ENCODE peak calls at places on chromosomes 4 and X, in seven cellular contexts. U is CD8-positive, alpha-beta memory T cell; H is transverse colon; O is left lung; L is heart right ventricle; Y is aorta; I is prostate gland. R is an unnamed sample.

GRCh38 chr4:123671633-123672404 is 275.2 kb downstream of the SPRY1 start:
- DNase-seq in U (no peak), H (no peak), O (no peak), L (no peak), Y (no peak), I (no peak), R (no peak)

GRCh38 chrX:118109065-118109464 is 7.5 kb downstream of the KLHL13 start:
- DNase-seq in U (no peak), H (no peak), O (no peak), L (no peak), Y (no peak), I (no peak), R (no peak)

GRCh38 chrX:79153348-79153747 is 8.9 kb downstream of the GPR174 start:
- DNase-seq in U (no peak), H (no peak), O (no peak), L (no peak), Y (no peak), I (no peak), R (no peak)

GRCh38 chr4:112284662-112285411 is 867 bp downstream of the TIFA start:
- DNase-seq in U (no peak), H (peak; percentile 27), O (no peak), L (no peak), Y (peak; percentile 45), I (peak; percentile 72), R (no peak)

GRCh38 chrX:38215141-38215540 is 5.5 kb downstream of the SRPX start:
- DNase-seq in U (no peak), H (no peak), O (no peak), L (no peak), Y (no peak), I (no peak), R (no peak)

GRCh38 chr4:186326391-186326790 is 60.4 kb downstream of the F11 start:
- DNase-seq in U (no peak), H (peak; percentile 9), O (no peak), L (no peak), Y (no peak), I (no peak), R (no peak)

GRCh38 chr4:185142911-185143595 is at the start of gene SLC25A4:
- DNase-seq in U (peak; percentile 92), H (peak; percentile 89), O (peak; percentile 90), L (peak; percentile 87), Y (peak; percentile 91), I (peak; percentile 83), R (peak; percentile 82)

GRCh38 chrX:134543201-134543797 is 83.3 kb downstream of the HPRT1 start:
- DNase-seq in U (no peak), H (no peak), O (no peak), L (no peak), Y (no peak), I (no peak), R (no peak)

GRCh38 chr4:181819951-181820350 is 423.3 kb upstream of the TENM3 start:
- DNase-seq in U (no peak), H (no peak), O (no peak), L (no peak), Y (no peak), I (no peak), R (no peak)

GRCh38 chr4:16785800-16786527 is 112.5 kb downstream of the LDB2 start:
- DNase-seq in U (no peak), H (no peak), O (no peak), L (no peak), Y (no peak), I (no peak), R (no peak)

GRCh38 chrX:103637604-103638338 is 9.0 kb downstream of the TCEAL1 start:
- DNase-seq in U (no peak), H (no peak), O (no peak), L (no peak), Y (no peak), I (no peak), R (no peak)

GRCh38 chr4:149203256-149204001 is 612.2 kb downstream of the IQCM start:
- DNase-seq in U (no peak), H (no peak), O (no peak), L (peak; percentile 77), Y (no peak), I (no peak), R (no peak)

GRCh38 chrX:120774611-120775010 is 101.1 kb downstream of the CT47B1 start:
- DNase-seq in U (no peak), H (no peak), O (no peak), L (no peak), Y (no peak), I (no peak), R (no peak)

GRCh38 chr4:32172086-32172485 is 1451.9 kb downstream of the PCDH7 start:
- DNase-seq in U (no peak), H (no peak), O (no peak), L (no peak), Y (no peak), I (no peak), R (no peak)

GRCh38 chrX:153459976-153460375 is 10.4 kb downstream of the HAUS7 start:
- DNase-seq in U (no peak), H (no peak), O (no peak), L (no peak), Y (no peak), I (no peak), R (no peak)

GRCh38 chrX:103773445-103773844 is 3.2 kb upstream of the PLP1 start:
- DNase-seq in U (no peak), H (no peak), O (no peak), L (no peak), Y (no peak), I (no peak), R (no peak)

GRCh38 chr4:117417856-117418255 is 332.5 kb upstream of the TRAM1L1 start:
- DNase-seq in U (no peak), H (no peak), O (no peak), L (no peak), Y (no peak), I (no peak), R (no peak)

GRCh38 chrX:121836000-121836399 is 788.6 kb downstream of the GLUD2 start:
- DNase-seq in U (no peak), H (no peak), O (no peak), L (no peak), Y (no peak), I (no peak), R (no peak)

GRCh38 chr4:818106-818921 is 7.6 kb downstream of the CPLX1 start:
- DNase-seq in U (peak; percentile 42), H (no peak), O (peak; percentile 81), L (no peak), Y (no peak), I (no peak), R (no peak)

GRCh38 chrX:16953606-16954211 is 7.3 kb downstream of the REPS2 start:
- DNase-seq in U (no peak), H (no peak), O (no peak), L (no peak), Y (no peak), I (no peak), R (no peak)

GRCh38 chr4:108540536-108540935 is 79.8 kb upstream of the RPL34 start:
- DNase-seq in U (no peak), H (no peak), O (no peak), L (no peak), Y (no peak), I (no peak), R (no peak)

GRCh38 chrX:153595387-153595786 is 3.6 kb downstream of the CCNQ start:
- DNase-seq in U (no peak), H (no peak), O (no peak), L (no peak), Y (no peak), I (no peak), R (no peak)

DNA sequence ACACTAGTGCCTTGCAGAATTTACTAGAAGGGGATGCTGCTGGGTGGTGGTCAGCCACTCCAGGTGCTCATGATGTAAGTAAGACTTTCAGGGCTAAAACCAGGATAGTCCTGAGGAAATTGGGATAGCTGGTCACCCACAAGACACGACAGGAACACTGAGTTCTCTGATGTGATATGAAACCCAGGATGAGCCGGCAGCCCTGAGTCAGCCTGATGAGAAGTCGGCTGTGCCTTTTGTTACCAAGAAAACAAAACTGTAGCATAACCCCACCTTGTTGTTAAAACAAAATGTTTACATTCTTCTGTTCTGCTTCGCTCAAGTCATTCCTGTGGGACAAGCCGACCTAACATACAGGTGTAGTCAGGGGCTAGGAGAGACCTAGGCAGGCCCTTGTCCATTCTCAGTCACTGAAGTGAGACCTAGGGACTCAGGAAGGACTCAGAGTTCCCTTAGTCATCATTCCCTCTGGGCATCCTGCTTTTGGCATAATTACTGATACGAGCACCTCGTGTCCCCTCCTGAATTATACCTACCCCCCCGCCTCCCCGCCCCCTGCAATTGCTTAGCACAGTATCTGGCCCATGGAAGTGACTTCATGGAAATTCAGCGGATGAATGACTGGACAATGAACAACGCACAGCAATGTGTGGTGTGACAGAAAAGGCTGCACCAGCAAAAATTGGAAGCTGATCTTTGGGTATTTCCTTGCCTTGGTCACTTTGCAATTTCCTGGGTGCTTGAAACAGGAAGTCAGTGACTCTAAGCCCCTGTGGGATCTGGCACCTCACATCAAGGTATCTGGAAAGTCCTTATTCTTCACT is 31.9 kb upstream of the TLR2 start:
- DNase-seq in U (no peak), H (no peak), O (no peak), L (no peak), Y (no peak), I (no peak), R (no peak)
- H3K27ac ChIP-seq in U (no peak overlapping the region), H (peak overlapping the region; percentile 32), O (peak overlapping the region; percentile 75), L (peak overlapping the region; percentile 51), Y (no peak overlapping the region), I (no peak overlapping the region), R (peak overlapping the region; percentile 34)

DNA sequence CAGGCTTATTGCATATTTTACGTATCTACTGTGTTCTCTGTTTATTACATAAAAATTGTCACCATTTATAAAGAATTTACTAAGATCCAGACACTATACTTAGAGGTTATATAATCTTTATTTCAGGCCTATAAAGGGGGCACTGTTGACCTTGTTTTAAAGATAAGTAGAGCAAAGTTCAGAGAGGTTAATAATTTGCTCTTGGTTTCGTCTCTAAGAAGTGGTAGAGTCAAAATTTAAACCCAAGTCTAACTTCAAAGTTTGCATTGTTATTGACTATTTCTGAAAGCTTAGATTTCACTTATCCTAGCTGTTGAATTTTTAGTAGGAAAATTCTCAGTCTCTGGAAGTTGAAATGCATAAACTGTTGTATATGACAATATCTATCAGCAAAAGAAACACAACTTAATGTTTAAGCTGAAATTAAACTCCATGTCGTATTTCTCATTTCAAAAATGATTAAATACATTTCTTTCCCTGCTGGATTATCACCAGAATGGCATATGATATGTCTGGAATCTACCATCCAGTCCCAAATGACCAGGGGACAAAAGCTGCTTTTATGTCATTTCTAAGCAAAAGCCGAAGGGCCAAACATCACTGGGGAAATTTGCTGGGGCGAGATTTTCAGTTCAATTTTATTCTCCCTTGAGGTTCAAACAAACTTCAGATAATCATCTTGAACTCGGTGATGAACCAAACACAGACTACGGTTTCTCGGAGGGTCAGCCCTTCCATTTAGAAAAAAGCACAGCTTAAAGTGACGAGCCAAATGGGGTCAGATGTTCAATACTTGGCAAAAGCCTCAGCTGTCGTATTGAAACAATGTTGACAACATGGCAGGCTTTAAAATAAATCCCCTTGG is 138.3 kb downstream of the SLC7A11 start:
- DNase-seq in U (no peak), H (no peak), O (no peak), L (no peak), Y (no peak), I (no peak), R (no peak)
- H3K4me3 ChIP-seq in U (no peak overlapping the region), H (no peak overlapping the region), O (no peak overlapping the region), L (no peak overlapping the region), Y (no peak overlapping the region), I (no peak overlapping the region), R (no peak overlapping the region)

GRCh38 chrX:19864736-19865135 is 22.7 kb downstream of the SH3KBP1 start:
- DNase-seq in U (no peak), H (no peak), O (peak; percentile 66), L (no peak), Y (no peak), I (no peak), R (no peak)
- H3K4me1 ChIP-seq in U (peaks cover 25% of the 10 kb centered on the region), H (peaks cover 3% of the 10 kb centered on the region), O (no peaks in the 10 kb centered on the region), L (peaks cover 73% of the 10 kb centered on the region), Y (peaks cover 3% of the 10 kb centered on the region), I (no peaks in the 10 kb centered on the region), R (peaks cover 40% of the 10 kb centered on the region)

GRCh38 chr4:163611784-163612445 is 117.4 kb downstream of the TMA16 start:
- DNase-seq in U (no peak), H (no peak), O (no peak), L (no peak), Y (no peak), I (no peak), R (no peak)
- H3K27ac ChIP-seq in U (no peak overlapping the region), H (peak overlapping the region; percentile 30), O (peak overlapping the region; percentile 1), L (no peak overlapping the region), Y (no peak overlapping the region), I (no peak overlapping the region), R (no peak overlapping the region)

R was measured in CD8-positive, alpha-beta T cell.